ENCODE peak calls at places on chromosomes 16 and 17, in eight cellular contexts. M is cardiac septum, B is T follicular helper cell, P is ACHN, Q is GM23248, C is mucosa of gallbladder, Z is AG04450, W is AG10803. L is an unnamed sample.

GRCh38 chr16:73189132-73189531 is 141.2 kb upstream of the ZFHX3 start:
- DNase-seq in B (no peak), Z (no peak), P (no peak), M (no peak), Q (no peak), W (no peak), C (no peak), L (no peak)

GRCh38 chr17:44414394-44415155 is 25.1 kb upstream of the ITGA2B start:
- DNase-seq in C (no peak), B (no peak), P (no peak), W (peak; percentile 15), M (no peak), Z (no peak), Q (no peak), L (no peak)

GRCh38 chr16:12317121-12317810 is 340.7 kb downstream of the SNX29 start:
- DNase-seq in C (no peak), Q (no peak), M (no peak), P (no peak), W (no peak), B (no peak), Z (no peak), L (no peak)

GRCh38 chr16:88086571-88087516 is 135.6 kb downstream of the BANP start:
- DNase-seq in Z (no peak), P (no peak), M (no peak), B (no peak), C (no peak), W (no peak), Q (peak; percentile 47), L (no peak)

GRCh38 chr16:9393601-9394000 is 302.2 kb downstream of the HAPSTR1 start:
- DNase-seq in P (no peak), M (no peak), Z (no peak), B (no peak), Q (no peak), W (no peak), C (no peak), L (no peak)

GRCh38 chr16:63876096-63876495 is 1245.8 kb downstream of the CDH11 start:
- DNase-seq in B (no peak), P (no peak), Z (no peak), M (no peak), C (no peak), W (peak; percentile 3), Q (peak; percentile 1), L (no peak)

GRCh38 chr17:31499771-31500554 is 108.5 kb downstream of the RAB11FIP4 start:
- DNase-seq in W (peak; percentile 39), Z (no peak), B (no peak), M (peak; percentile 83), C (no peak), Q (peak; percentile 63), P (no peak), L (no peak)

GRCh38 chr17:18859256-18859655 is 1.3 kb downstream of the PRPSAP2 start:
- DNase-seq in W (peak; percentile 52), Q (peak; percentile 83), M (no peak), P (peak; percentile 55), B (no peak), C (no peak), Z (no peak), L (no peak)

GRCh38 chr17:32007463-32008298 is 498 bp downstream of the LRRC37B start:
- DNase-seq in W (no peak), C (no peak), M (peak; percentile 77), Z (no peak), P (peak; percentile 40), Q (peak; percentile 61), B (peak; percentile 18), L (no peak)

GRCh38 chr17:36657763-36658490 is 56.5 kb downstream of the MRM1 start:
- DNase-seq in B (no peak), C (no peak), P (peak; percentile 59), W (no peak), Q (peak; percentile 28), Z (no peak), M (no peak), L (no peak)

GRCh38 chr17:53313746-53314145 is 509.0 kb upstream of the KIF2B start:
- DNase-seq in Z (no peak), W (no peak), C (no peak), B (no peak), M (no peak), P (peak; percentile 50), Q (peak; percentile 10), L (no peak)

GRCh38 chr17:17836818-17837379 is at the start of gene SREBF1:
- DNase-seq in Q (peak; percentile 81), W (no peak), Z (no peak), C (no peak), M (peak; percentile 85), B (peak; percentile 53), P (peak; percentile 74), L (no peak)

GRCh38 chr17:33055171-33055611 is 63.5 kb downstream of the SPACA3 start:
- DNase-seq in C (no peak), B (no peak), M (no peak), Z (no peak), P (no peak), W (no peak), Q (no peak), L (no peak)